ENCODE peak calls at places on chromosomes 7 and 10, in ten cellular contexts. One of them, this sample, is unnamed. For H3K4me1, the result is how much of the 10 kb centered on the place peaks cover.

GRCh38 chr7:96120856-96121255 is 201.0 kb downstream of the SLC25A13 start:
- DNase-seq in GM12878: no peak
- DNase-seq in transverse colon: no peak
- DNase-seq in stomach: no peak
- DNase-seq in A549: no peak
- DNase-seq in K562: no peak
- DNase-seq in SK-N-SH: peak
- DNase-seq in tibial nerve: no peak
- DNase-seq in suprapubic skin: no peak
- DNase-seq in HepG2: no peak
- DNase-seq in this sample: no peak

GRCh38 chr10:116667484-116667883 is 46.7 kb downstream of the PNLIPRP2 start:
- DNase-seq in GM12878: no peak
- DNase-seq in transverse colon: no peak
- DNase-seq in stomach: no peak
- DNase-seq in A549: no peak
- DNase-seq in K562: no peak
- DNase-seq in SK-N-SH: no peak
- DNase-seq in tibial nerve: no peak
- DNase-seq in suprapubic skin: no peak
- DNase-seq in HepG2: no peak
- DNase-seq in this sample: no peak

GRCh38 chr7:132933076-132933466 is 148.8 kb downstream of the CHCHD3 start:
- DNase-seq in GM12878: no peak
- DNase-seq in transverse colon: no peak
- DNase-seq in stomach: no peak
- DNase-seq in A549: no peak
- DNase-seq in K562: no peak
- DNase-seq in SK-N-SH: no peak
- DNase-seq in tibial nerve: no peak
- DNase-seq in suprapubic skin: no peak
- DNase-seq in HepG2: no peak
- DNase-seq in this sample: no peak

GRCh38 chr10:73848821-73849489 is 25.4 kb downstream of the CAMK2G start:
- DNase-seq in GM12878: peak
- DNase-seq in transverse colon: peak
- DNase-seq in stomach: peak
- DNase-seq in A549: peak
- DNase-seq in K562: peak
- DNase-seq in SK-N-SH: peak
- DNase-seq in tibial nerve: peak
- DNase-seq in suprapubic skin: peak
- DNase-seq in HepG2: peak
- DNase-seq in this sample: peak

GRCh38 chr10:1672001-1672781 is 65.1 kb downstream of the ADARB2 start:
- DNase-seq in GM12878: no peak
- DNase-seq in transverse colon: no peak
- DNase-seq in stomach: no peak
- DNase-seq in A549: no peak
- DNase-seq in K562: no peak
- DNase-seq in SK-N-SH: no peak
- DNase-seq in tibial nerve: no peak
- DNase-seq in suprapubic skin: no peak
- DNase-seq in HepG2: no peak
- DNase-seq in this sample: no peak

GRCh38 chr7:114711244-114711643 is 210.7 kb upstream of the MDFIC start:
- DNase-seq in GM12878: no peak
- DNase-seq in transverse colon: no peak
- DNase-seq in stomach: no peak
- DNase-seq in A549: no peak
- DNase-seq in K562: no peak
- DNase-seq in SK-N-SH: no peak
- DNase-seq in tibial nerve: no peak
- DNase-seq in suprapubic skin: no peak
- DNase-seq in HepG2: no peak
- DNase-seq in this sample: no peak

GRCh38 chr7:923108-924041 is 31.1 kb downstream of the ADAP1 start:
- DNase-seq in GM12878: peak
- DNase-seq in transverse colon: peak
- DNase-seq in stomach: peak
- DNase-seq in A549: no peak
- DNase-seq in K562: peak
- DNase-seq in SK-N-SH: no peak
- DNase-seq in tibial nerve: peak
- DNase-seq in suprapubic skin: peak
- DNase-seq in HepG2: no peak
- DNase-seq in this sample: peak

GRCh38 chr10:63722537-63722936 is 201.3 kb downstream of the REEP3 start:
- DNase-seq in GM12878: no peak
- DNase-seq in transverse colon: no peak
- DNase-seq in stomach: no peak
- DNase-seq in A549: no peak
- DNase-seq in K562: no peak
- DNase-seq in SK-N-SH: peak
- DNase-seq in tibial nerve: no peak
- DNase-seq in suprapubic skin: no peak
- DNase-seq in HepG2: no peak
- DNase-seq in this sample: no peak

GRCh38 chr7:115676080-115676479 is 354.5 kb downstream of the TFEC start:
- DNase-seq in GM12878: no peak
- DNase-seq in transverse colon: peak
- DNase-seq in stomach: no peak
- DNase-seq in A549: no peak
- DNase-seq in K562: peak
- DNase-seq in SK-N-SH: no peak
- DNase-seq in tibial nerve: no peak
- DNase-seq in suprapubic skin: no peak
- DNase-seq in HepG2: no peak
- DNase-seq in this sample: peak

GRCh38 chr7:36165802-36166201 is 12.7 kb downstream of the EEPD1 start:
- DNase-seq in GM12878: no peak
- DNase-seq in transverse colon: no peak
- DNase-seq in stomach: no peak
- DNase-seq in A549: no peak
- DNase-seq in K562: no peak
- DNase-seq in SK-N-SH: no peak
- DNase-seq in tibial nerve: no peak
- DNase-seq in suprapubic skin: no peak
- DNase-seq in HepG2: no peak
- DNase-seq in this sample: no peak

GRCh38 chr7:98303906-98304305 is 22.4 kb downstream of the BRI3 start:
- DNase-seq in GM12878: no peak
- DNase-seq in transverse colon: no peak
- DNase-seq in stomach: no peak
- DNase-seq in A549: no peak
- DNase-seq in K562: no peak
- DNase-seq in SK-N-SH: no peak
- DNase-seq in tibial nerve: no peak
- DNase-seq in suprapubic skin: no peak
- DNase-seq in HepG2: no peak
- DNase-seq in this sample: no peak

GRCh38 chr10:28991326-28991725 is 297.5 kb upstream of the LYZL1 start:
- DNase-seq in GM12878: no peak
- DNase-seq in transverse colon: no peak
- DNase-seq in stomach: no peak
- DNase-seq in A549: peak
- DNase-seq in K562: no peak
- DNase-seq in SK-N-SH: no peak
- DNase-seq in tibial nerve: no peak
- DNase-seq in suprapubic skin: no peak
- DNase-seq in HepG2: peak
- DNase-seq in this sample: no peak

GRCh38 chr7:147635288-147635687 is 955.3 kb upstream of the C7orf33 start:
- DNase-seq in GM12878: no peak
- DNase-seq in transverse colon: no peak
- DNase-seq in stomach: no peak
- DNase-seq in A549: no peak
- DNase-seq in K562: no peak
- DNase-seq in SK-N-SH: no peak
- DNase-seq in tibial nerve: no peak
- DNase-seq in suprapubic skin: no peak
- DNase-seq in HepG2: no peak
- DNase-seq in this sample: no peak

GRCh38 chr7:36526720-36527548 is 137.3 kb downstream of the ANLN start:
- DNase-seq in GM12878: peak
- DNase-seq in transverse colon: no peak
- DNase-seq in stomach: no peak
- DNase-seq in A549: peak
- DNase-seq in K562: peak
- DNase-seq in SK-N-SH: no peak
- DNase-seq in tibial nerve: no peak
- DNase-seq in suprapubic skin: no peak
- DNase-seq in HepG2: no peak
- DNase-seq in this sample: no peak

GRCh38 chr7:144821069-144821468 is 14.8 kb downstream of the TPK1 start:
- DNase-seq in GM12878: peak
- DNase-seq in transverse colon: no peak
- DNase-seq in stomach: no peak
- DNase-seq in A549: no peak
- DNase-seq in K562: no peak
- DNase-seq in SK-N-SH: no peak
- DNase-seq in tibial nerve: no peak
- DNase-seq in suprapubic skin: no peak
- DNase-seq in HepG2: no peak
- DNase-seq in this sample: no peak

GRCh38 chr10:126013489-126014281 is 117.3 kb downstream of the FANK1 start:
- DNase-seq in GM12878: no peak
- DNase-seq in transverse colon: no peak
- DNase-seq in stomach: no peak
- DNase-seq in A549: peak
- DNase-seq in K562: peak
- DNase-seq in SK-N-SH: no peak
- DNase-seq in tibial nerve: no peak
- DNase-seq in suprapubic skin: no peak
- DNase-seq in HepG2: no peak
- DNase-seq in this sample: no peak

GRCh38 chr7:150378115-150378852 is 846 bp upstream of the ZNF775 start:
- DNase-seq in GM12878: no peak
- DNase-seq in transverse colon: peak
- DNase-seq in stomach: peak
- DNase-seq in A549: peak
- DNase-seq in K562: peak
- DNase-seq in SK-N-SH: peak
- DNase-seq in tibial nerve: no peak
- DNase-seq in suprapubic skin: no peak
- DNase-seq in HepG2: peak
- DNase-seq in this sample: peak

GRCh38 chr10:116621934-116622655 is 1.3 kb downstream of the PNLIPRP2 start:
- DNase-seq in GM12878: no peak
- DNase-seq in transverse colon: no peak
- DNase-seq in stomach: no peak
- DNase-seq in A549: no peak
- DNase-seq in K562: no peak
- DNase-seq in SK-N-SH: no peak
- DNase-seq in tibial nerve: no peak
- DNase-seq in suprapubic skin: no peak
- DNase-seq in HepG2: no peak
- DNase-seq in this sample: no peak

GRCh38 chr10:31749981-31750850 is 178.4 kb downstream of the ARHGAP12 start:
- DNase-seq in GM12878: no peak
- DNase-seq in transverse colon: peak
- DNase-seq in stomach: no peak
- DNase-seq in A549: no peak
- DNase-seq in K562: no peak
- DNase-seq in SK-N-SH: peak
- DNase-seq in tibial nerve: no peak
- DNase-seq in suprapubic skin: peak
- DNase-seq in HepG2: no peak
- DNase-seq in this sample: peak

GRCh38 chr7:100446040-100446439 is 9.7 kb upstream of the PPP1R35 start:
- DNase-seq in GM12878: no peak
- DNase-seq in transverse colon: no peak
- DNase-seq in stomach: no peak
- DNase-seq in A549: no peak
- DNase-seq in K562: no peak
- DNase-seq in SK-N-SH: no peak
- DNase-seq in tibial nerve: no peak
- DNase-seq in suprapubic skin: no peak
- DNase-seq in HepG2: no peak
- DNase-seq in this sample: no peak
- TF ChIP-seq EP300 in GM12878: no peak
- TF ChIP-seq EP300 in transverse colon: no peak
- TF ChIP-seq EP300 in stomach: no peak
- TF ChIP-seq EP300 in A549: no peak
- TF ChIP-seq EP300 in K562: no peak
- TF ChIP-seq EP300 in SK-N-SH: no peak
- TF ChIP-seq EP300 in tibial nerve: no peak
- TF ChIP-seq EP300 in suprapubic skin: no peak
- TF ChIP-seq EP300 in HepG2: no peak
- TF ChIP-seq EP300 in this sample: no peak

GRCh38 chr10:51073461-51074237 is 638 bp upstream of the PRKG1 start:
- DNase-seq in GM12878: no peak
- DNase-seq in transverse colon: peak
- DNase-seq in stomach: peak
- DNase-seq in A549: no peak
- DNase-seq in K562: no peak
- DNase-seq in SK-N-SH: peak
- DNase-seq in tibial nerve: peak
- DNase-seq in suprapubic skin: peak
- DNase-seq in HepG2: no peak
- DNase-seq in this sample: peak
- TF ChIP-seq CTCF in GM12878: no peak
- TF ChIP-seq CTCF in transverse colon: no peak
- TF ChIP-seq CTCF in stomach: no peak
- TF ChIP-seq CTCF in A549: no peak
- TF ChIP-seq CTCF in K562: no peak
- TF ChIP-seq CTCF in SK-N-SH: no peak
- TF ChIP-seq CTCF in tibial nerve: no peak
- TF ChIP-seq CTCF in suprapubic skin: no peak
- TF ChIP-seq CTCF in HepG2: no peak
- TF ChIP-seq CTCF in this sample: no peak

DNA sequence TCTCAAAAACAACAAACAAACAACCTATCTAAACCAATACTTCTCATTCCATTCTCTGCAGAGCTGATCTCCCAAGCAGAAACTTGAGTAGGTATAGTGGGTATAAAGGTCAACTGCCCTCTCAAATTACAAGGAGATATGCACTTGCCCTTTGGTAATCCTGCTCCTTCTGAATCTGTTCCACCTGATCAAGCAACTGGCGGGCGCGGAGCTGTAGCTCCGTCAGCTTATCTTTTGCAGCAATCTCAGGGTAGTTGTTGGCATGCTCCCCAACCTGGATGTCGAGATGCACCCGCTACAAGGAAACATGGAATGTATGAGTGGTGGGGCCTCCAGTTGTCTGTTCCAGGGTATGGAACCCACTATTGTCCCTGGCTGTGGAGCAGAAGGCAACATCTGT is 1.1 kb downstream of the TMED4 start:
- DNase-seq in GM12878: no peak
- DNase-seq in transverse colon: peak
- DNase-seq in stomach: no peak
- DNase-seq in A549: no peak
- DNase-seq in K562: no peak
- DNase-seq in SK-N-SH: no peak
- DNase-seq in tibial nerve: no peak
- DNase-seq in suprapubic skin: no peak
- DNase-seq in HepG2: no peak
- DNase-seq in this sample: no peak
- H3K4me1 ChIP-seq in GM12878: under half
- H3K4me1 ChIP-seq in transverse colon: under half
- H3K4me1 ChIP-seq in stomach: under half
- H3K4me1 ChIP-seq in A549: under half
- H3K4me1 ChIP-seq in K562: under half
- H3K4me1 ChIP-seq in SK-N-SH: under half
- H3K4me1 ChIP-seq in tibial nerve: under half
- H3K4me1 ChIP-seq in suprapubic skin: under half
- H3K4me1 ChIP-seq in HepG2: under half
- H3K4me1 ChIP-seq in this sample: under half

GRCh38 chr7:27102578-27103442 is at the start of gene HOXA2:
- DNase-seq in GM12878: no peak
- DNase-seq in transverse colon: peak
- DNase-seq in stomach: no peak
- DNase-seq in A549: no peak
- DNase-seq in K562: no peak
- DNase-seq in SK-N-SH: no peak
- DNase-seq in tibial nerve: no peak
- DNase-seq in suprapubic skin: no peak
- DNase-seq in HepG2: no peak
- DNase-seq in this sample: peak
- TF ChIP-seq EP300 in GM12878: no peak
- TF ChIP-seq EP300 in transverse colon: no peak
- TF ChIP-seq EP300 in stomach: no peak
- TF ChIP-seq EP300 in A549: no peak
- TF ChIP-seq EP300 in K562: no peak
- TF ChIP-seq EP300 in SK-N-SH: no peak
- TF ChIP-seq EP300 in tibial nerve: no peak
- TF ChIP-seq EP300 in suprapubic skin: no peak
- TF ChIP-seq EP300 in HepG2: no peak
- TF ChIP-seq EP300 in this sample: no peak

This sample was measured in ovary.